ENCODE peak calls at places on chromosomes 2 and 18, in eight cellular contexts. One of them, this sample, is unnamed.

GRCh38 chr2:156476516-156477206 is 40.5 kb downstream of the GPD2 start:
- DNase-seq in ovary: no peak
- DNase-seq in RWPE2: no peak
- DNase-seq in dorsolateral prefrontal cortex: no peak
- DNase-seq in HL-60: no peak
- DNase-seq in colonic mucosa: no peak
- DNase-seq in esophagus muscularis mucosa: no peak
- DNase-seq in transverse colon: no peak
- DNase-seq in this sample: no peak

GRCh38 chr2:181581534-181581933 is 75.4 kb downstream of the CERKL start:
- DNase-seq in colonic mucosa: no peak
- DNase-seq in dorsolateral prefrontal cortex: no peak
- DNase-seq in ovary: no peak
- DNase-seq in transverse colon: no peak
- DNase-seq in HL-60: no peak
- DNase-seq in RWPE2: no peak
- DNase-seq in esophagus muscularis mucosa: no peak
- DNase-seq in this sample: no peak

GRCh38 chr2:207315131-207315530 is 149.4 kb upstream of the KLF7 start:
- DNase-seq in ovary: no peak
- DNase-seq in HL-60: no peak
- DNase-seq in RWPE2: no peak
- DNase-seq in dorsolateral prefrontal cortex: no peak
- DNase-seq in colonic mucosa: no peak
- DNase-seq in esophagus muscularis mucosa: no peak
- DNase-seq in transverse colon: no peak
- DNase-seq in this sample: no peak

GRCh38 chr2:157572725-157573124 is 55.9 kb downstream of the ACVR1C start:
- DNase-seq in RWPE2: no peak
- DNase-seq in colonic mucosa: no peak
- DNase-seq in transverse colon: no peak
- DNase-seq in HL-60: no peak
- DNase-seq in dorsolateral prefrontal cortex: no peak
- DNase-seq in ovary: no peak
- DNase-seq in esophagus muscularis mucosa: no peak
- DNase-seq in this sample: no peak

GRCh38 chr2:120513776-120514357 is 167.9 kb downstream of the INHBB start:
- DNase-seq in HL-60: no peak
- DNase-seq in colonic mucosa: no peak
- DNase-seq in RWPE2: no peak
- DNase-seq in ovary: peak; percentile 18
- DNase-seq in transverse colon: no peak
- DNase-seq in dorsolateral prefrontal cortex: no peak
- DNase-seq in esophagus muscularis mucosa: no peak
- DNase-seq in this sample: no peak

GRCh38 chr2:45141883-45142866 is 132.9 kb upstream of the SIX2 start:
- DNase-seq in transverse colon: no peak
- DNase-seq in RWPE2: no peak
- DNase-seq in ovary: no peak
- DNase-seq in dorsolateral prefrontal cortex: no peak
- DNase-seq in colonic mucosa: no peak
- DNase-seq in esophagus muscularis mucosa: no peak
- DNase-seq in HL-60: no peak
- DNase-seq in this sample: no peak

GRCh38 chr2:228987441-228988155 is 283.5 kb downstream of the PID1 start:
- DNase-seq in colonic mucosa: no peak
- DNase-seq in transverse colon: no peak
- DNase-seq in HL-60: no peak
- DNase-seq in dorsolateral prefrontal cortex: no peak
- DNase-seq in esophagus muscularis mucosa: no peak
- DNase-seq in RWPE2: no peak
- DNase-seq in ovary: no peak
- DNase-seq in this sample: no peak

GRCh38 chr2:43038720-43039099 is 187.7 kb downstream of the ZFP36L2 start:
- DNase-seq in colonic mucosa: no peak
- DNase-seq in RWPE2: no peak
- DNase-seq in transverse colon: no peak
- DNase-seq in esophagus muscularis mucosa: no peak
- DNase-seq in HL-60: no peak
- DNase-seq in dorsolateral prefrontal cortex: no peak
- DNase-seq in ovary: no peak
- DNase-seq in this sample: no peak

GRCh38 chr2:118012778-118013177 is 1.1 kb downstream of the CCDC93 start:
- DNase-seq in colonic mucosa: no peak
- DNase-seq in esophagus muscularis mucosa: no peak
- DNase-seq in transverse colon: no peak
- DNase-seq in ovary: no peak
- DNase-seq in HL-60: no peak
- DNase-seq in dorsolateral prefrontal cortex: no peak
- DNase-seq in RWPE2: no peak
- DNase-seq in this sample: no peak

GRCh38 chr2:18855027-18855426 is 265.7 kb upstream of the NT5C1B start:
- DNase-seq in transverse colon: no peak
- DNase-seq in RWPE2: no peak
- DNase-seq in HL-60: no peak
- DNase-seq in colonic mucosa: no peak
- DNase-seq in ovary: no peak
- DNase-seq in esophagus muscularis mucosa: no peak
- DNase-seq in dorsolateral prefrontal cortex: no peak
- DNase-seq in this sample: no peak

GRCh38 chr2:111042261-111042660 is 78.5 kb upstream of the BCL2L11 start:
- DNase-seq in RWPE2: no peak
- DNase-seq in ovary: no peak
- DNase-seq in dorsolateral prefrontal cortex: no peak
- DNase-seq in esophagus muscularis mucosa: peak; percentile 89
- DNase-seq in transverse colon: no peak
- DNase-seq in colonic mucosa: peak; percentile 9
- DNase-seq in HL-60: no peak
- DNase-seq in this sample: no peak
- H3K4me3 ChIP-seq in RWPE2: no peak overlapping the region
- H3K4me3 ChIP-seq in ovary: no peak overlapping the region
- H3K4me3 ChIP-seq in dorsolateral prefrontal cortex: no peak overlapping the region
- H3K4me3 ChIP-seq in esophagus muscularis mucosa: no peak overlapping the region
- H3K4me3 ChIP-seq in transverse colon: no peak overlapping the region
- H3K4me3 ChIP-seq in colonic mucosa: no peak overlapping the region
- H3K4me3 ChIP-seq in HL-60: no peak overlapping the region
- H3K4me3 ChIP-seq in this sample: no peak overlapping the region

GRCh38 chr2:128304715-128305554 is 13.7 kb downstream of the HS6ST1 start:
- DNase-seq in dorsolateral prefrontal cortex: no peak
- DNase-seq in colonic mucosa: no peak
- DNase-seq in transverse colon: peak; percentile 63
- DNase-seq in esophagus muscularis mucosa: no peak
- DNase-seq in RWPE2: peak; percentile 99
- DNase-seq in ovary: peak; percentile 94
- DNase-seq in HL-60: no peak
- DNase-seq in this sample: peak; percentile 79

GRCh38 chr2:128305555-128306080 is 13.1 kb downstream of the HS6ST1 start:
- DNase-seq in HL-60: no peak
- DNase-seq in ovary: no peak
- DNase-seq in RWPE2: no peak
- DNase-seq in transverse colon: no peak
- DNase-seq in esophagus muscularis mucosa: no peak
- DNase-seq in dorsolateral prefrontal cortex: no peak
- DNase-seq in colonic mucosa: no peak
- DNase-seq in this sample: peak; percentile 75

GRCh38 chr2:128307595-128307994 is 11.1 kb downstream of the HS6ST1 start:
- DNase-seq in transverse colon: no peak
- DNase-seq in colonic mucosa: no peak
- DNase-seq in HL-60: no peak
- DNase-seq in esophagus muscularis mucosa: no peak
- DNase-seq in dorsolateral prefrontal cortex: no peak
- DNase-seq in ovary: peak; percentile 38
- DNase-seq in RWPE2: peak; percentile 39
- DNase-seq in this sample: peak; percentile 9

GRCh38 chr2:128306931-128307460 is 11.7 kb downstream of the HS6ST1 start:
- DNase-seq in RWPE2: peak; percentile 55
- DNase-seq in colonic mucosa: no peak
- DNase-seq in transverse colon: no peak
- DNase-seq in dorsolateral prefrontal cortex: no peak
- DNase-seq in HL-60: no peak
- DNase-seq in esophagus muscularis mucosa: no peak
- DNase-seq in ovary: peak; percentile 47
- DNase-seq in this sample: peak; percentile 10

GRCh38 chr2:128306081-128306930 is 12.4 kb downstream of the HS6ST1 start:
- DNase-seq in transverse colon: peak; percentile 81
- DNase-seq in RWPE2: peak; percentile 86
- DNase-seq in esophagus muscularis mucosa: no peak
- DNase-seq in ovary: peak; percentile 89
- DNase-seq in colonic mucosa: peak; percentile 58
- DNase-seq in HL-60: no peak
- DNase-seq in dorsolateral prefrontal cortex: no peak
- DNase-seq in this sample: peak; percentile 47
- TF ChIP-seq CTCF in transverse colon: peak; percentile 9
- TF ChIP-seq CTCF in RWPE2: peak; percentile 67
- TF ChIP-seq CTCF in esophagus muscularis mucosa: no peak
- TF ChIP-seq CTCF in ovary: no peak
- TF ChIP-seq CTCF in colonic mucosa: no peak
- TF ChIP-seq CTCF in HL-60: no peak
- TF ChIP-seq CTCF in dorsolateral prefrontal cortex: no peak
- TF ChIP-seq CTCF in this sample: no peak

GRCh38 chr2:97870396-97870843 is 125.3 kb downstream of the TMEM131 start:
- DNase-seq in dorsolateral prefrontal cortex: no peak
- DNase-seq in esophagus muscularis mucosa: no peak
- DNase-seq in ovary: no peak
- DNase-seq in colonic mucosa: no peak
- DNase-seq in HL-60: peak; percentile 89
- DNase-seq in RWPE2: no peak
- DNase-seq in transverse colon: no peak
- DNase-seq in this sample: no peak

GRCh38 chr2:97868986-97869721 is 126.6 kb downstream of the TMEM131 start:
- DNase-seq in dorsolateral prefrontal cortex: no peak
- DNase-seq in HL-60: peak; percentile 36
- DNase-seq in ovary: no peak
- DNase-seq in colonic mucosa: peak; percentile 20
- DNase-seq in esophagus muscularis mucosa: no peak
- DNase-seq in RWPE2: peak; percentile 78
- DNase-seq in transverse colon: peak; percentile 39
- DNase-seq in this sample: no peak

GRCh38 chr2:97869722-97870346 is 125.9 kb downstream of the TMEM131 start:
- DNase-seq in transverse colon: no peak
- DNase-seq in ovary: no peak
- DNase-seq in esophagus muscularis mucosa: no peak
- DNase-seq in dorsolateral prefrontal cortex: no peak
- DNase-seq in colonic mucosa: no peak
- DNase-seq in RWPE2: no peak
- DNase-seq in HL-60: no peak
- DNase-seq in this sample: no peak

GRCh38 chr2:97871096-97871780 is 124.5 kb downstream of the TMEM131 start:
- DNase-seq in esophagus muscularis mucosa: no peak
- DNase-seq in ovary: no peak
- DNase-seq in transverse colon: no peak
- DNase-seq in HL-60: no peak
- DNase-seq in RWPE2: no peak
- DNase-seq in colonic mucosa: no peak
- DNase-seq in dorsolateral prefrontal cortex: no peak
- DNase-seq in this sample: no peak
- H3K27ac ChIP-seq in esophagus muscularis mucosa: no peak overlapping the region
- H3K27ac ChIP-seq in ovary: no peak overlapping the region
- H3K27ac ChIP-seq in transverse colon: no peak overlapping the region
- H3K27ac ChIP-seq in HL-60: no peak overlapping the region
- H3K27ac ChIP-seq in RWPE2: peak overlapping the region; percentile 87
- H3K27ac ChIP-seq in colonic mucosa: no peak overlapping the region
- H3K27ac ChIP-seq in dorsolateral prefrontal cortex: no peak overlapping the region
- H3K27ac ChIP-seq in this sample: no peak overlapping the region

DNA sequence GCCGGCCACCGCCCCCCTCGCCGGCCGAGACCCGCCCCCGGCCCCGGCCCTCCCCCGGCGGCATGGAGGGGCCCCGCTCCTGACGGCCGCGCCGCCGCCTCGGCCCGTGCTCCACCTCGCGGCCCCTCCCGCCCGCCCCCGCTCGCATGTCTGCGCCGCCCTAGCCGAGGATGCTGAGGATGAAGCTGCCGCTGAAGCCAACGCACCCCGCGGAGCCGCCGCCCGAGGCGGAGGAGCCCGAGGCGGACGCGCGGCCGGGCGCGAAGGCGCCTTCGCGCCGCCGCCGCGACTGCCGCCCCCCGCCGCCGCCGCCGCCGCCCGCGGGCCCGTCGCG is 397 bp downstream of the ZCCHC2 start:
- DNase-seq in RWPE2: no peak
- DNase-seq in HL-60: no peak
- DNase-seq in esophagus muscularis mucosa: no peak
- DNase-seq in ovary: no peak
- DNase-seq in dorsolateral prefrontal cortex: no peak
- DNase-seq in colonic mucosa: no peak
- DNase-seq in transverse colon: no peak
- DNase-seq in this sample: no peak
- H3K4me3 ChIP-seq in RWPE2: peak overlapping the region; percentile 68
- H3K4me3 ChIP-seq in HL-60: peak overlapping the region; percentile 94
- H3K4me3 ChIP-seq in esophagus muscularis mucosa: peak overlapping the region; percentile 96
- H3K4me3 ChIP-seq in ovary: peak overlapping the region; percentile 90
- H3K4me3 ChIP-seq in dorsolateral prefrontal cortex: peak overlapping the region; percentile 94
- H3K4me3 ChIP-seq in colonic mucosa: peak overlapping the region; percentile 92
- H3K4me3 ChIP-seq in transverse colon: peak overlapping the region; percentile 95
- H3K4me3 ChIP-seq in this sample: no peak overlapping the region

DNA sequence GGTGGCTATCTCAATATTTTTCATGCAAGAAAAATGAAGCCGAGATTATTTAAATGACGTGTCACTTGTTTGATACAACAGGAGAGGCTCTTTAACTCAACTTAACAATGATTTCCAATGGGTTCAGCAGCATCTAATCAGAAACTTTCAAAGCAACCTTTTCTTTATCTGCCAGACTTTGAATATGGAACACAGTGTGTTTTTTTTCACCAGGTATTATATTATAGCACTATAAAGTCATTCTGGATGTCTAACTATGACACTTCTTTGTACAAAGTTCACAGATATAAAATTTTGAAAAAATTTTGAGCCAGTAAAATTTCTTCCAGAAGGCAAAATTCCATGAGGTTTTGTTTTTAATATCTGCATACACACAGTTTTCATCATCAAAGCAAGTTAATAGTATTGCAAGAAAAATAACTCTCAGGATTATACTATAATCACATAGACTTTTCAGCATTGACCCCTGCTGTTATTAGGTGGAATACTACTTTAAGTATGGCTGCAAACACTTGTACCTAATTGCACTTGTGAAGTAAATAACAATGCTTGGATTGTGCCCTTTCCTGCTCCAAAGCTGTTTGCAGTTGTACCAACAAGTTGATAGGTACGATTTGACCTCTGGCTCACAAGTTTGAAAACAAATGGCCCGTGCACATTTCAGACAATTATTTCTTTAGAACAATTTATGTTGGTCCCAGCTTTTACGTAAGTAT is 44.0 kb upstream of the DSG1 start:
- DNase-seq in transverse colon: peak; percentile 21
- DNase-seq in dorsolateral prefrontal cortex: no peak
- DNase-seq in colonic mucosa: no peak
- DNase-seq in RWPE2: no peak
- DNase-seq in esophagus muscularis mucosa: no peak
- DNase-seq in HL-60: no peak
- DNase-seq in ovary: no peak
- DNase-seq in this sample: no peak
- TF ChIP-seq CTCF in transverse colon: no peak
- TF ChIP-seq CTCF in dorsolateral prefrontal cortex: no peak
- TF ChIP-seq CTCF in colonic mucosa: no peak
- TF ChIP-seq CTCF in RWPE2: no peak
- TF ChIP-seq CTCF in esophagus muscularis mucosa: no peak
- TF ChIP-seq CTCF in HL-60: no peak
- TF ChIP-seq CTCF in ovary: no peak
- TF ChIP-seq CTCF in this sample: no peak